ENCODE peak calls at places on chromosomes 2 and 18, in ten cellular contexts. H is suprapubic skin, Q is HCT116, N is breast epithelium, C is GM23338, W is sigmoid colon, R is HL-60, B is K562, F is stomach, X is HepG2. L is an unnamed sample.

GRCh38 chr18:61333746-61334490 is 688 bp downstream of the CDH20 start:
- DNase-seq in H (no peak), Q (no peak), N (no peak), C (peak; percentile 65), W (no peak), R (no peak), B (no peak), F (no peak), X (no peak), L (no peak)

GRCh38 chr2:84862006-84862405 is 18.9 kb downstream of the TRABD2A start:
- DNase-seq in H (no peak), Q (no peak), N (no peak), C (no peak), W (no peak), R (no peak), B (no peak), F (no peak), X (no peak), L (no peak)

GRCh38 chr18:8943900-8944870 is 158.3 kb upstream of the NDUFV2 start:
- DNase-seq in H (no peak), Q (no peak), N (no peak), C (no peak), W (no peak), R (no peak), B (no peak), F (no peak), X (no peak), L (no peak)

GRCh38 chr18:34990571-34990970 is 50.6 kb upstream of the MAPRE2 start:
- DNase-seq in H (no peak), Q (no peak), N (no peak), C (no peak), W (no peak), R (no peak), B (no peak), F (no peak), X (no peak), L (no peak)

GRCh38 chr2:217108575-217109027 is 248.7 kb upstream of the TNP1 start:
- DNase-seq in H (no peak), Q (no peak), N (no peak), C (no peak), W (no peak), R (no peak), B (peak; percentile 33), F (no peak), X (no peak), L (no peak)

GRCh38 chr2:177340158-177340557 is 52.4 kb upstream of the AGPS start:
- DNase-seq in H (no peak), Q (no peak), N (no peak), C (no peak), W (no peak), R (no peak), B (no peak), F (no peak), X (no peak), L (no peak)

GRCh38 chr18:44733069-44733753 is 52.5 kb downstream of the SETBP1 start:
- DNase-seq in H (no peak), Q (no peak), N (no peak), C (no peak), W (no peak), R (peak; percentile 82), B (no peak), F (no peak), X (no peak), L (no peak)

GRCh38 chr2:204625135-204625534 is 79.9 kb downstream of the PARD3B start:
- DNase-seq in H (no peak), Q (no peak), N (no peak), C (peak; percentile 6), W (no peak), R (no peak), B (no peak), F (no peak), X (no peak), L (no peak)

GRCh38 chr2:119102964-119103363 is 55.6 kb downstream of the C1QL2 start:
- DNase-seq in H (no peak), Q (no peak), N (no peak), C (no peak), W (no peak), R (no peak), B (no peak), F (no peak), X (no peak), L (no peak)

GRCh38 chr2:196200557-196200956 is 29.2 kb upstream of the STK17B start:
- DNase-seq in H (no peak), Q (no peak), N (no peak), C (no peak), W (no peak), R (no peak), B (no peak), F (no peak), X (no peak), L (no peak)

GRCh38 chr2:175932675-175933074 is 69.4 kb downstream of the LNPK start:
- DNase-seq in H (no peak), Q (no peak), N (no peak), C (no peak), W (no peak), R (no peak), B (no peak), F (no peak), X (no peak), L (no peak)

GRCh38 chr2:767440-767839 is 90.2 kb upstream of the TMEM18 start:
- DNase-seq in H (no peak), Q (no peak), N (no peak), C (no peak), W (no peak), R (peak; percentile 50), B (no peak), F (no peak), X (no peak), L (no peak)

GRCh38 chr18:7664024-7664312 is 96.9 kb downstream of the PTPRM start:
- DNase-seq in H (no peak), Q (no peak), N (no peak), C (no peak), W (no peak), R (no peak), B (no peak), F (no peak), X (no peak), L (no peak)

GRCh38 chr2:127629637-127630036 is 16.3 kb upstream of the GPR17 start:
- DNase-seq in H (no peak), Q (no peak), N (no peak), C (no peak), W (no peak), R (no peak), B (no peak), F (no peak), X (no peak), L (no peak)

GRCh38 chr2:127632592-127633489 is 13.1 kb upstream of the GPR17 start:
- DNase-seq in H (no peak), Q (no peak), N (no peak), C (no peak), W (peak; percentile 76), R (peak; percentile 58), B (no peak), F (no peak), X (no peak), L (no peak)

GRCh38 chr2:127630409-127631183 is 15.4 kb upstream of the GPR17 start:
- DNase-seq in H (no peak), Q (no peak), N (no peak), C (no peak), W (peak; percentile 75), R (peak; percentile 55), B (no peak), F (no peak), X (no peak), L (no peak)

GRCh38 chr2:127631997-127632581 is 13.9 kb upstream of the GPR17 start:
- DNase-seq in H (no peak), Q (no peak), N (no peak), C (no peak), W (peak; percentile 81), R (no peak), B (no peak), F (no peak), X (no peak), L (no peak)

GRCh38 chr2:127631184-127631996 is 14.6 kb upstream of the GPR17 start:
- DNase-seq in H (no peak), Q (no peak), N (no peak), C (no peak), W (peak; percentile 90), R (no peak), B (no peak), F (no peak), X (no peak), L (no peak)
- TF ChIP-seq POLR2AphosphoS5 in H (no peak), Q (no peak), N (no peak), C (no peak), W (peak; percentile 82), R (no peak), B (no peak), F (no peak), X (no peak), L (no peak)

GRCh38 chr2:29267710-29268109 is 152.5 kb downstream of the CLIP4 start:
- DNase-seq in H (no peak), Q (no peak), N (no peak), C (no peak), W (no peak), R (no peak), B (no peak), F (no peak), X (no peak), L (no peak)
- H3K27ac ChIP-seq in H (no peak overlapping the region), Q (no peak overlapping the region), N (no peak overlapping the region), C (no peak overlapping the region), W (no peak overlapping the region), R (no peak overlapping the region), B (no peak overlapping the region), F (no peak overlapping the region), X (no peak overlapping the region), L (no peak overlapping the region)

DNA sequence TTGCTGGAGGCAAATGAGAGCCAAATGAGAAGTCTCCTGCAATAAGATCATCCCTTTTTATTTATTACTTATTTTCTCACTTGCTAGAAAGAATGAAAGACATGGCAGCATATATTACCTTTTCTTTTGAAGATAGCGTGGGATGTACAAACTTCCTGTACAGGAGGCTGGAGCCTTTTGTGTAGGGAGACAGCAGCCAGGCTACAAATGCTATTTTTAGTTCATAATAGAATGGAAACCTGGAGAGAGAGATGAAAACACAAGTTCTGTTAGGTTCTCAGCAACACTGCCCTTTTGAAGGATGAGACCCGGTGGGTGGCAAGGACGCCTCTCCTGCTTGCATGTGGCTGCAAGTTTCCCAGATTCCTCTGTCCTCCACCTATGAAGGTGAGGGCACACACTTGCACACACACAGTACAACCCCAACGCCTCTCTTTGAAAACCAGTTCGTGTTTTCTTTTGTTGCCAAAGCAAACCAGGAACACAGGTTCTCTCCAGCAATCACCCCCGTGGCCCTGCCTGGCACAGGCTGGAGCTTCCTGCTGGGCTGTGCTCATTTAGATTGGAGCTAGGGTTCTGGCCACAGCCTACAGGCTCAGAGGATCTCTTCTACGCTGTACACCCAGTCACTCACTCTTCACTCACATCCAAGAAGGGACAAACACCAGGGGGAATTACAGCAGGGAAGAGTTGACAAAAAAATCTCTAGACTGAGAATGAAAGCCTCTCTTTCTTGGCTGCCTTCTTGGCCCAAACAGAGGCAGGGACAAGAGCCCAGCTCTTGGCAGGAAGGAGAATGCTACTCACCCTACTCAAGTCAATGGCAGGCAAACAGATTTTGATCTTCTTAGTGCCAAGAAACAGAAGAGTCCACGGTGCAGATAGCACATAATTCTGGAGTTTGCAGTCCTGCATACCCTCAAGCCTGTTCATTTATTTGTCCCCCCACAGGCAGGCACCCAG is 55.6 kb downstream of the MRPL35 start:
- DNase-seq in H (no peak), Q (no peak), N (peak; percentile 78), C (peak; percentile 20), W (peak; percentile 74), R (no peak), B (no peak), F (peak; percentile 83), X (no peak), L (no peak)
- TF ChIP-seq POLR2AphosphoS5 in H (no peak), Q (no peak), N (no peak), C (no peak), W (no peak), R (no peak), B (no peak), F (peak; percentile 60), X (no peak), L (no peak)

GRCh38 chr2:75108937-75109482 is 90.3 kb downstream of the TACR1 start:
- DNase-seq in H (no peak), Q (no peak), N (no peak), C (no peak), W (no peak), R (no peak), B (no peak), F (no peak), X (no peak), L (no peak)
- H3K27ac ChIP-seq in H (no peak overlapping the region), Q (no peak overlapping the region), N (no peak overlapping the region), C (no peak overlapping the region), W (no peak overlapping the region), R (no peak overlapping the region), B (no peak overlapping the region), F (no peak overlapping the region), X (no peak overlapping the region), L (no peak overlapping the region)

L was measured in vagina.